ENCODE peak calls at places on chromosome 1, in ten cellular contexts. V, S, T, F, Z, Q, C, D, R and O are unnamed samples.
A peak's percentile ranks its signal among the peaks of the same experiment; 100 is the strongest.

GRCh38 chr1:2451744-2452582 is 24.1 kb upstream of the PLCH2 start:
- DNase-seq in D (peak; percentile 85), F (no peak), V (no peak), T (peak; percentile 77), Q (peak; percentile 31), Z (no peak), S (no peak), C (peak; percentile 87), R (no peak), O (no peak)

GRCh38 chr1:246195296-246195695 is 311.8 kb downstream of the SMYD3 start:
- DNase-seq in S (no peak), Z (no peak), C (no peak), T (no peak), F (no peak), Q (no peak), V (no peak), D (no peak), R (no peak), O (no peak)

GRCh38 chr1:46819335-46819734 is 20.5 kb downstream of the CYP4B1 start:
- DNase-seq in C (no peak), V (no peak), F (no peak), D (no peak), S (no peak), Z (no peak), T (no peak), Q (no peak), R (no peak), O (no peak)

GRCh38 chr1:57146100-57146499 is 180.3 kb upstream of the C8B start:
- DNase-seq in V (no peak), Z (no peak), C (peak; percentile 30), D (peak; percentile 13), Q (no peak), S (no peak), T (no peak), F (no peak), R (no peak), O (no peak)

GRCh38 chr1:6222644-6223043 is 13.1 kb downstream of the ICMT start:
- DNase-seq in R (peak; percentile 62), V (no peak), S (no peak), C (peak; percentile 42), Z (no peak), D (no peak), T (no peak), Q (peak; percentile 82), F (no peak), O (no peak)

GRCh38 chr1:207091185-207091906 is 2.7 kb downstream of the C4BPB start:
- DNase-seq in T (no peak), V (no peak), C (no peak), Q (no peak), D (no peak), R (no peak), F (no peak), S (no peak), Z (no peak), O (no peak)

GRCh38 chr1:150309758-150310495 is 11.4 kb upstream of the PRPF3 start:
- DNase-seq in S (no peak), V (no peak), C (no peak), R (no peak), Q (no peak), T (no peak), F (peak; percentile 32), Z (no peak), D (no peak), O (no peak)

GRCh38 chr1:225454733-225455132 is 26.9 kb upstream of the LBR start:
- DNase-seq in R (no peak), S (peak; percentile 18), T (peak; percentile 91), D (peak; percentile 82), Q (peak; percentile 63), F (peak; percentile 60), V (peak; percentile 71), C (peak; percentile 86), Z (no peak), O (no peak)